ENCODE peak calls at places on chromosomes 13 and 19, in six cellular contexts. L, U, X, O, T and V are unnamed samples.

GRCh38 chr13:103098535-103098934 is 32.3 kb upstream of the SLC10A2 start:
- DNase-seq in L (no peak), U (no peak), X (no peak), O (no peak), T (no peak), V (no peak)

GRCh38 chr13:97341135-97341534 is 92.8 kb upstream of the RAP2A start:
- DNase-seq in L (no peak), U (no peak), X (no peak), O (peak; percentile 23), T (no peak), V (peak; percentile 41)

GRCh38 chr19:35710784-35711723 is 6.7 kb downstream of the ZBTB32 start:
- DNase-seq in L (no peak), U (no peak), X (no peak), O (no peak), T (no peak), V (no peak)

GRCh38 chr13:48400820-48401219 is 12.1 kb downstream of the LPAR6 start:
- DNase-seq in L (no peak), U (no peak), X (peak; percentile 46), O (peak; percentile 59), T (no peak), V (peak; percentile 10)

GRCh38 chr19:37334179-37335071 is 36.5 kb upstream of the ZNF527 start:
- DNase-seq in L (peak; percentile 87), U (peak; percentile 97), X (peak; percentile 86), O (peak; percentile 92), T (peak; percentile 90), V (peak; percentile 82)

GRCh38 chr19:38079926-38080380 is 144.1 kb downstream of the DPF1 start:
- DNase-seq in L (no peak), U (no peak), X (peak; percentile 95), O (peak; percentile 75), T (no peak), V (peak; percentile 38)

GRCh38 chr19:7720351-7720750 is 11.6 kb downstream of the CLEC4G start:
- DNase-seq in L (no peak), U (no peak), X (no peak), O (no peak), T (no peak), V (peak; percentile 50)

GRCh38 chr19:56725829-56726424 is 54.4 kb upstream of the ZNF835 start:
- DNase-seq in L (no peak), U (no peak), X (no peak), O (no peak), T (no peak), V (no peak)

GRCh38 chr13:72194531-72194930 is 327.5 kb upstream of the DACH1 start:
- DNase-seq in L (no peak), U (no peak), X (no peak), O (no peak), T (no peak), V (peak; percentile 8)

GRCh38 chr13:33855371-33855895 is 37.5 kb downstream of the RFC3 start:
- DNase-seq in L (no peak), U (no peak), X (no peak), O (no peak), T (no peak), V (no peak)

GRCh38 chr19:11242864-11243797 is 3.7 kb downstream of the ANGPTL8 start:
- DNase-seq in L (peak; percentile 83), U (peak; percentile 95), X (peak; percentile 77), O (peak; percentile 85), T (peak; percentile 100), V (peak; percentile 76)

GRCh38 chr13:90416519-90416918 is 931.0 kb upstream of the MIR17HG start:
- DNase-seq in L (peak; percentile 9), U (no peak), X (peak; percentile 43), O (peak; percentile 54), T (no peak), V (peak; percentile 35)

GRCh38 chr13:82701021-82701420 is 1181.3 kb downstream of the SLITRK1 start:
- DNase-seq in L (no peak), U (no peak), X (no peak), O (no peak), T (no peak), V (no peak)

GRCh38 chr13:112159575-112160547 is 92.9 kb downstream of the SOX1 start:
- DNase-seq in L (no peak), U (no peak), X (no peak), O (no peak), T (no peak), V (no peak)

GRCh38 chr19:32599736-32600157 is 18.8 kb downstream of the PDCD5 start:
- DNase-seq in L (peak; percentile 40), U (no peak), X (peak; percentile 69), O (peak; percentile 70), T (no peak), V (peak; percentile 73)

GRCh38 chr13:107202371-107203023 is 634.6 kb upstream of the ARGLU1 start:
- DNase-seq in L (no peak), U (no peak), X (peak; percentile 61), O (peak; percentile 79), T (no peak), V (no peak)

GRCh38 chr13:44854264-44855060 is 134.8 kb downstream of the NUFIP1 start:
- DNase-seq in L (no peak), U (no peak), X (peak; percentile 11), O (no peak), T (no peak), V (no peak)

GRCh38 chr13:90402102-90402501 is 945.4 kb upstream of the MIR17HG start:
- DNase-seq in L (no peak), U (no peak), X (no peak), O (no peak), T (no peak), V (no peak)

GRCh38 chr19:13044160-13044853 is 49.0 kb downstream of the NFIX start:
- DNase-seq in L (no peak), U (no peak), X (peak; percentile 62), O (no peak), T (no peak), V (no peak)

GRCh38 chr19:14111486-14111885 is 6.1 kb downstream of the PRKACA start:
- DNase-seq in L (no peak), U (no peak), X (no peak), O (no peak), T (no peak), V (no peak)

GRCh38 chr19:14106840-14107239 is 10.7 kb downstream of the PRKACA start:
- DNase-seq in L (no peak), U (no peak), X (no peak), O (no peak), T (no peak), V (no peak)

GRCh38 chr19:14105680-14106079 is 11.9 kb downstream of the PRKACA start:
- DNase-seq in L (no peak), U (no peak), X (no peak), O (no peak), T (no peak), V (no peak)

GRCh38 chr19:14110650-14111049 is 6.9 kb downstream of the PRKACA start:
- DNase-seq in L (no peak), U (no peak), X (no peak), O (no peak), T (no peak), V (no peak)

DNA sequence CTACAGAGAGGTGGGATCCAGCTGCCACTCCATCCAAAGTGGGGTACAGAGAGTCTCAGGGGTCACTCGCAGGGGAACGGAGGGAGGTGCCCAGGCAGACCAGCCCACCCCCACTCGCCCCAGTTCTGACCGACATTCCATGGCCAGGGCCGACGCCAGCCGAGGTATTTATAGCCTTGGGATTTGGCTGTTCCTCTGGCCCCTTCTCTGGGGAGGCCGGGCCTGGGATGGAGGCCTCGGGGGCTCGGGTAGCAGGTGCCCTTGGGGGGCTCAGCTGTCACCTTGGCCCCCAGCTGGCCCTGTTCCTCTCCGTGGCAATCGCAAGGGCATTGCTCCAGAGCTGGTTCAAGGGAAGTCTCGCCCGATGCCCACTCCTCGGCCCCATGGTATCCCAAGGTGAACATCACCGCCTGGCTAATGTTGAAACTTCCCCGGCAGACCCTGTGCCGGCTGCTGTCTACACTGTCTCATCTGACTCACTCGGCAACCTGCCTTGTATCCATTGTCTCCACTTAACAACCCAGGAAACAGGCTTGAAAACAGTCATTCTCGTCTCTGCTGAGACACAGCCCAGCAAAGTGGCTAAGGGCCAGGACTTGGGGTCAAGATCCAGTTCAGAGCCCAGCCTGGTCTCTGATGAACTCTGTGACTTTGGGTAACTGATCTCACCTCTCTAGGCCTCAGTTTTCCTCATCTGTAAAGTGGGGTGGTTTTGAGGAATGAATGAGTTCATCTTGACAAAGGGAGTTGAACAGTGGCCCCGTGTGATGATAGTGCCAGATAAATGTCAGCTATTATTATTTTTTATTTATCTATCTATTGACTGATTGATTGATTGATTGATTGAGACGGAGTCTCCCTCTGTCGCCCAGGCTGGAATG is 9.7 kb downstream of the PRKACA start:
- DNase-seq in L (no peak), U (no peak), X (no peak), O (no peak), T (no peak), V (no peak)
- H2AFZ ChIP-seq in L (no peak overlapping the region), U (no peak overlapping the region), X (no peak overlapping the region), O (no peak overlapping the region), T (no peak overlapping the region), V (peak overlapping the region; percentile 13)

DNA sequence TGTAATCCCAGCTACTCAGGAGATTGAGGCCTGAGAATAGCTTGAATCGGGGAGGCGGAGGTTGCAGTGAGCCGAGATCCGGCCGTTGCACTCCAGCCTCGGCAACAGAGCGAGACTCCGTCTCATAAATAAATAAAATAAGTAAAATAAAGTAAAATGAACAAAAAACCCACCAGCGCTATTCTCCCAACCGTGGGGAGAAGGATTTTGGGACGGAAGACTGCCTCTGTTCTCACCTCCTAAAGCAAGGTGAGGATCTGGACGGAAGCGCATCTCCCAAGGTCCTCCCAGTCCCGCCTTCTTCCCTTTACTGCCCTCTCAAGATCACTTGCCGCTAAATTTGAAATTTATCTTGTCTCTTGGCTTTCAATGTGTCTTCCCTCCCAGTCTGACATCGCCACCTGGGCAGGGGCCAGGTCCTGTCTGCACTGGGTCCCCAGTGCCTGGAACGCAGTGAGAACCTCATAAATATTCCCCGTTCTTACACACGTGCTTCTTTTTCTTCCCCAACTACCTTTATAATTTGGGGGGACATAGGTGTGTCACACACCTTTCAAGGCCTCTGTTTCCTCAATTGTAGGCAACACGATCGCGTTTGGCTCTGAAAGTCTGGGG is 1.2 kb upstream of the DNAJB1 start:
- DNase-seq in L (no peak), U (no peak), X (no peak), O (no peak), T (no peak), V (no peak)
- H2AK5ac ChIP-seq in L (no peak overlapping the region), U (no peak overlapping the region), X (peak overlapping the region; percentile 27), O (peak overlapping the region; percentile 82), T (no peak overlapping the region), V (peak overlapping the region; percentile 74)

DNA sequence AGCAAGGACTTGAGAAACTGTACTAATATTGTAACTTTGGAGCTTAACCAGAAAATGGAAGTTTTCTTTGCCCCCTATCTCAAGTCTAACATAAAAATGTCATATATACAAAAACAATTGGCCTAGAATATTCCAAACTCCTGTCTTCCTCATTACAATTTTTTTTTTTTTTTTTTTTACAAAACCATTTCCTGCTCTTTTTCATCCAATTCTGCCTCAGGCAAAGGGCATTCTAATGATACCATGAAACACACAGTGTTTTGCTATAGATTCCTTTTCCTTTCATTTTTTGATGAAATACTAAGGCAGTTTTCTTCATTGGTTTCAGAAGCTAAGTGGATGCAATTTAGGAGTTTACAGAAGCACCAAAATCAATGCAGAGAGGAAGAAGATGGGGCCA is 119.7 kb downstream of the LHFPL6 start:
- DNase-seq in L (no peak), U (no peak), X (peak; percentile 18), O (peak; percentile 3), T (no peak), V (peak; percentile 25)
- H3K9me3 ChIP-seq in L (no peaks in the 10 kb centered on the region), U (no peaks in the 10 kb centered on the region), X (no peaks in the 10 kb centered on the region), O (no peaks in the 10 kb centered on the region), T (no peaks in the 10 kb centered on the region), V (no peaks in the 10 kb centered on the region)

DNA sequence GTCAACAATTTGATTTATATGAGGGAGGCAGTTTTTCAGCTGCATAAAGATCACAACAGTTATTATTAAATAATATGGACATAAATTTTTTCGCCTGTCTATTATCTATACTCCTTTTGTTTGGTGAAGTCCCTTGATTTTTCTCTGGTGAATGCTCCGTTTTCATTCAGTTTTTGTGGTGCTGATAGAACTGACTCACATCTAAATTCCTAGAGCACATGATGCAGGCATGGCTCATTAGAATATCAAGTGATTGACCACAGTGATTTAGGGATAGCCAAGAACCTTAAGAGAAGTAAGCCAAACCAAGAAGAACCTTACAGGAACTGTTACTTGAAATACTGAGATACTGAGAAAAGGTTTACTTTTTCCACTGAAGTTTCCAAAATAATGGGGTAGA is 208.9 kb downstream of the PRR20E start:
- DNase-seq in L (no peak), U (no peak), X (no peak), O (no peak), T (no peak), V (no peak)
- H2AFZ ChIP-seq in L (no peak overlapping the region), U (no peak overlapping the region), X (no peak overlapping the region), O (no peak overlapping the region), T (peak overlapping the region; percentile 62), V (no peak overlapping the region)